ENCODE peak calls at places on chromosomes 2 and 18, in six cellular contexts. One of them, this sample, is unnamed.

GRCh38 chr18:54926593-54927297 is 32.5 kb downstream of the CCDC68 start:
- DNase-seq in aorta: no peak
- DNase-seq in CD4-positive, alpha-beta T cell: no peak
- DNase-seq in A549: no peak
- DNase-seq in GM12865: no peak
- DNase-seq in NCI-H1092 treated with DMSO at 0.1 percent for 48 hours: no peak
- DNase-seq in this sample: no peak

GRCh38 chr18:36492604-36493329 is 195.3 kb downstream of the FHOD3 start:
- DNase-seq in aorta: no peak
- DNase-seq in CD4-positive, alpha-beta T cell: no peak
- DNase-seq in A549: no peak
- DNase-seq in GM12865: no peak
- DNase-seq in NCI-H1092 treated with DMSO at 0.1 percent for 48 hours: no peak
- DNase-seq in this sample: no peak

GRCh38 chr2:138475394-138475793 is 26.2 kb upstream of the SPOPL start:
- DNase-seq in aorta: no peak
- DNase-seq in CD4-positive, alpha-beta T cell: no peak
- DNase-seq in A549: no peak
- DNase-seq in GM12865: peak
- DNase-seq in NCI-H1092 treated with DMSO at 0.1 percent for 48 hours: no peak
- DNase-seq in this sample: no peak

GRCh38 chr18:66587430-66587829 is 16.5 kb downstream of the CDH19 start:
- DNase-seq in aorta: no peak
- DNase-seq in CD4-positive, alpha-beta T cell: no peak
- DNase-seq in A549: no peak
- DNase-seq in GM12865: no peak
- DNase-seq in NCI-H1092 treated with DMSO at 0.1 percent for 48 hours: no peak
- DNase-seq in this sample: no peak

GRCh38 chr2:69619725-69620124 is 23.8 kb downstream of the AAK1 start:
- DNase-seq in aorta: no peak
- DNase-seq in CD4-positive, alpha-beta T cell: no peak
- DNase-seq in A549: no peak
- DNase-seq in GM12865: peak
- DNase-seq in NCI-H1092 treated with DMSO at 0.1 percent for 48 hours: no peak
- DNase-seq in this sample: no peak

GRCh38 chr2:215684448-215685217 is 248.8 kb upstream of the FN1 start:
- DNase-seq in aorta: no peak
- DNase-seq in CD4-positive, alpha-beta T cell: no peak
- DNase-seq in A549: no peak
- DNase-seq in GM12865: no peak
- DNase-seq in NCI-H1092 treated with DMSO at 0.1 percent for 48 hours: no peak
- DNase-seq in this sample: no peak

GRCh38 chr2:201152517-201152916 is 30.4 kb upstream of the CASP10 start:
- DNase-seq in aorta: no peak
- DNase-seq in CD4-positive, alpha-beta T cell: no peak
- DNase-seq in A549: no peak
- DNase-seq in GM12865: no peak
- DNase-seq in NCI-H1092 treated with DMSO at 0.1 percent for 48 hours: no peak
- DNase-seq in this sample: no peak

GRCh38 chr2:3692375-3692774 is 11.0 kb upstream of the DCDC2C start:
- DNase-seq in aorta: no peak
- DNase-seq in CD4-positive, alpha-beta T cell: no peak
- DNase-seq in A549: peak
- DNase-seq in GM12865: peak
- DNase-seq in NCI-H1092 treated with DMSO at 0.1 percent for 48 hours: peak
- DNase-seq in this sample: no peak

GRCh38 chr18:37962316-37962966 is 396.8 kb upstream of the CELF4 start:
- DNase-seq in aorta: no peak
- DNase-seq in CD4-positive, alpha-beta T cell: no peak
- DNase-seq in A549: no peak
- DNase-seq in GM12865: no peak
- DNase-seq in NCI-H1092 treated with DMSO at 0.1 percent for 48 hours: no peak
- DNase-seq in this sample: no peak

GRCh38 chr2:88451647-88452150 is 794 bp downstream of the FOXI3 start:
- DNase-seq in aorta: no peak
- DNase-seq in CD4-positive, alpha-beta T cell: no peak
- DNase-seq in A549: no peak
- DNase-seq in GM12865: no peak
- DNase-seq in NCI-H1092 treated with DMSO at 0.1 percent for 48 hours: peak
- DNase-seq in this sample: no peak

GRCh38 chr2:121075006-121075545 is 209.9 kb downstream of the TFCP2L1 start:
- DNase-seq in aorta: no peak
- DNase-seq in CD4-positive, alpha-beta T cell: no peak
- DNase-seq in A549: peak
- DNase-seq in GM12865: peak
- DNase-seq in NCI-H1092 treated with DMSO at 0.1 percent for 48 hours: no peak
- DNase-seq in this sample: peak

GRCh38 chr2:29010946-29011649 is 30.0 kb downstream of the TOGARAM2 start:
- DNase-seq in aorta: no peak
- DNase-seq in CD4-positive, alpha-beta T cell: peak
- DNase-seq in A549: no peak
- DNase-seq in GM12865: peak
- DNase-seq in NCI-H1092 treated with DMSO at 0.1 percent for 48 hours: no peak
- DNase-seq in this sample: no peak

This sample was measured in activated CD8-positive, alpha-beta memory T cell treated with anti-CD3 and anti-CD28 coated beads for 48 hours.